ENCODE peak calls at places on chromosomes 4 and X, in six cellular contexts. One of them, this sample, is unnamed.

GRCh38 chr4:176792348-176793059 is at the start of gene VEGFC:
- DNase-seq in lower lobe of right lung: peak
- DNase-seq in mammary epithelial cell: peak
- DNase-seq in heart right ventricle: peak
- DNase-seq in SK-N-SH: peak
- DNase-seq in GM12865: peak
- DNase-seq in this sample: peak

GRCh38 chr4:168449740-168450442 is 30.4 kb downstream of the DDX60L start:
- DNase-seq in mammary epithelial cell: peak
- DNase-seq in SK-N-SH: no peak
- DNase-seq in heart right ventricle: no peak
- DNase-seq in lower lobe of right lung: no peak
- DNase-seq in GM12865: no peak
- DNase-seq in this sample: peak

GRCh38 chr4:174835536-174835935 is 6.5 kb upstream of the GLRA3 start:
- DNase-seq in heart right ventricle: no peak
- DNase-seq in SK-N-SH: no peak
- DNase-seq in mammary epithelial cell: no peak
- DNase-seq in GM12865: no peak
- DNase-seq in lower lobe of right lung: no peak
- DNase-seq in this sample: no peak

GRCh38 chr4:3492741-3493719 is 29.9 kb downstream of the DOK7 start:
- DNase-seq in GM12865: no peak
- DNase-seq in mammary epithelial cell: no peak
- DNase-seq in lower lobe of right lung: no peak
- DNase-seq in heart right ventricle: no peak
- DNase-seq in SK-N-SH: peak
- DNase-seq in this sample: no peak

GRCh38 chr4:22962186-22962786 is 269.5 kb downstream of the GBA3 start:
- DNase-seq in SK-N-SH: no peak
- DNase-seq in lower lobe of right lung: no peak
- DNase-seq in mammary epithelial cell: peak
- DNase-seq in GM12865: peak
- DNase-seq in heart right ventricle: no peak
- DNase-seq in this sample: peak

GRCh38 chr4:165972747-165973146 is 99.7 kb downstream of the TLL1 start:
- DNase-seq in SK-N-SH: no peak
- DNase-seq in heart right ventricle: no peak
- DNase-seq in mammary epithelial cell: peak
- DNase-seq in lower lobe of right lung: no peak
- DNase-seq in GM12865: no peak
- DNase-seq in this sample: no peak

GRCh38 chr4:185396724-185397402 is at the start of gene ANKRD37:
- DNase-seq in lower lobe of right lung: peak
- DNase-seq in mammary epithelial cell: peak
- DNase-seq in heart right ventricle: peak
- DNase-seq in SK-N-SH: peak
- DNase-seq in GM12865: no peak
- DNase-seq in this sample: peak

GRCh38 chr4:113328514-113328913 is 279.1 kb downstream of the ANK2 start:
- DNase-seq in lower lobe of right lung: no peak
- DNase-seq in mammary epithelial cell: no peak
- DNase-seq in GM12865: peak
- DNase-seq in SK-N-SH: peak
- DNase-seq in heart right ventricle: no peak
- DNase-seq in this sample: no peak

GRCh38 chr4:105154576-105154975 is 7.9 kb downstream of the TET2 start:
- DNase-seq in mammary epithelial cell: no peak
- DNase-seq in SK-N-SH: no peak
- DNase-seq in GM12865: no peak
- DNase-seq in lower lobe of right lung: no peak
- DNase-seq in heart right ventricle: no peak
- DNase-seq in this sample: no peak

GRCh38 chr4:54657556-54658313 is at the start of gene KIT:
- DNase-seq in lower lobe of right lung: peak
- DNase-seq in heart right ventricle: peak
- DNase-seq in SK-N-SH: peak
- DNase-seq in GM12865: no peak
- DNase-seq in mammary epithelial cell: no peak
- DNase-seq in this sample: peak

GRCh38 chr4:65538571-65538970 is 131.7 kb downstream of the EPHA5 start:
- DNase-seq in heart right ventricle: no peak
- DNase-seq in lower lobe of right lung: no peak
- DNase-seq in GM12865: no peak
- DNase-seq in SK-N-SH: no peak
- DNase-seq in mammary epithelial cell: no peak
- DNase-seq in this sample: no peak

GRCh38 chrX:150362599-150363481 is at the start of gene MAMLD1:
- DNase-seq in heart right ventricle: peak
- DNase-seq in lower lobe of right lung: peak
- DNase-seq in GM12865: peak
- DNase-seq in mammary epithelial cell: peak
- DNase-seq in SK-N-SH: peak
- DNase-seq in this sample: peak

GRCh38 chr4:184375027-184375426 is 99.3 kb downstream of the IRF2 start:
- DNase-seq in mammary epithelial cell: peak
- DNase-seq in lower lobe of right lung: no peak
- DNase-seq in heart right ventricle: no peak
- DNase-seq in SK-N-SH: no peak
- DNase-seq in GM12865: no peak
- DNase-seq in this sample: no peak

GRCh38 chrX:15314472-15314871 is 968 bp downstream of the ASB11 start:
- DNase-seq in mammary epithelial cell: no peak
- DNase-seq in heart right ventricle: no peak
- DNase-seq in SK-N-SH: no peak
- DNase-seq in GM12865: no peak
- DNase-seq in lower lobe of right lung: no peak
- DNase-seq in this sample: no peak

GRCh38 chr4:54541426-54542118 is 116.2 kb upstream of the KIT start:
- DNase-seq in GM12865: no peak
- DNase-seq in heart right ventricle: no peak
- DNase-seq in mammary epithelial cell: no peak
- DNase-seq in lower lobe of right lung: no peak
- DNase-seq in SK-N-SH: no peak
- DNase-seq in this sample: peak

GRCh38 chrX:135389717-135390116 is 32.0 kb upstream of the SMIM10L2A start:
- DNase-seq in lower lobe of right lung: no peak
- DNase-seq in mammary epithelial cell: peak
- DNase-seq in GM12865: no peak
- DNase-seq in SK-N-SH: no peak
- DNase-seq in heart right ventricle: no peak
- DNase-seq in this sample: no peak

GRCh38 chr4:153248641-153249198 is 44.5 kb downstream of the TRIM2 start:
- DNase-seq in GM12865: peak
- DNase-seq in heart right ventricle: no peak
- DNase-seq in mammary epithelial cell: no peak
- DNase-seq in lower lobe of right lung: no peak
- DNase-seq in SK-N-SH: peak
- DNase-seq in this sample: no peak

GRCh38 chrX:126552313-126553022 is at the start of gene DCAF12L1:
- DNase-seq in mammary epithelial cell: no peak
- DNase-seq in SK-N-SH: no peak
- DNase-seq in GM12865: no peak
- DNase-seq in heart right ventricle: no peak
- DNase-seq in lower lobe of right lung: no peak
- DNase-seq in this sample: no peak

GRCh38 chr4:110681381-110681780 is 58.5 kb upstream of the PITX2 start:
- DNase-seq in SK-N-SH: no peak
- DNase-seq in GM12865: no peak
- DNase-seq in lower lobe of right lung: no peak
- DNase-seq in heart right ventricle: no peak
- DNase-seq in mammary epithelial cell: no peak
- DNase-seq in this sample: peak

GRCh38 chrX:99703467-99703866 is 706.6 kb downstream of the PCDH19 start:
- DNase-seq in GM12865: no peak
- DNase-seq in mammary epithelial cell: no peak
- DNase-seq in SK-N-SH: no peak
- DNase-seq in lower lobe of right lung: no peak
- DNase-seq in heart right ventricle: no peak
- DNase-seq in this sample: no peak

DNA sequence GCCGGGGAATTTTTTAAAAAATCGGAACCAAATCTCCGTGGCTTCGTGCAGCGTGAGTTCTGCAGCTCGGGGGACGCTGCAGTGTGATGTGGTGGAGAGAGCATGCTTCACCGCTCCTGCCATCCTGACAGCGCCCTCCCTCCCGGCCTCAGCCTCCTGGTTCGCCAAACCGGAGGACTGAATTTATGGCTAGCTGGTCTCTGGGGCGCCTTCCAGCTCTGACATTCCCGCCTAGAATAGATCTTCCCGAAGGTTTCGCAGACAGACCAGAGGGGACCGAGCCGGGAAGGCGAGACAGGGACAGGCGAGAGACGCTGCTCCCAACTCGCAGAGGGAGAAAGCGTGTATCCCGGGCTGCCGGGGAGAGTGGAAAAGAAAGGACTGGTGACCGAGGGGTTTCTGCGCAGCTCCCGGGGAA is 25.9 kb downstream of the HOPX start:
- DNase-seq in GM12865: no peak
- DNase-seq in mammary epithelial cell: no peak
- DNase-seq in heart right ventricle: peak
- DNase-seq in lower lobe of right lung: no peak
- DNase-seq in SK-N-SH: peak
- DNase-seq in this sample: no peak
- H3K4me3 ChIP-seq in GM12865: no peak
- H3K4me3 ChIP-seq in mammary epithelial cell: peak
- H3K4me3 ChIP-seq in heart right ventricle: peak
- H3K4me3 ChIP-seq in lower lobe of right lung: peak
- H3K4me3 ChIP-seq in SK-N-SH: peak
- H3K4me3 ChIP-seq in this sample: peak

DNA sequence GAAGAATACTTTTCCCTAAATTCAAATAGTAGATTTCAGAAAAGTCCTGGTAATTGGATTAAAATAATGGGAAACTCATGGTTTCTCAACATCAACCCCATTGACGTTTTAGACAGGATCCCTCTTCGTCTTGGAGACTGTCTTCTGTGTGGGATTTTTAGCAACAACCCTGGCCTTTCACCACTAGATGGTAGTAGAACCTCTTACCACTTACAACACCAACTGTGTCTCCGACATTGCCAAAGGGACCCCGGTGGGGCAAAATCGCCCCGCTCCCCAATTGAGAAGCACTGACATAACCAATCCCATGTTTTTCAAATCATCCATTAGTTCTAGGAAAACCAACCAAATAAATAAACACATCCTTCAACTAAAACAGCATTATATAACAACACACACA is 16.9 kb upstream of the ANOS1 start:
- DNase-seq in lower lobe of right lung: no peak
- DNase-seq in GM12865: peak
- DNase-seq in SK-N-SH: peak
- DNase-seq in mammary epithelial cell: peak
- DNase-seq in heart right ventricle: no peak
- DNase-seq in this sample: peak
- TF ChIP-seq CTCF in lower lobe of right lung: peak
- TF ChIP-seq CTCF in GM12865: peak
- TF ChIP-seq CTCF in SK-N-SH: peak
- TF ChIP-seq CTCF in mammary epithelial cell: peak
- TF ChIP-seq CTCF in heart right ventricle: peak
- TF ChIP-seq CTCF in this sample: peak

DNA sequence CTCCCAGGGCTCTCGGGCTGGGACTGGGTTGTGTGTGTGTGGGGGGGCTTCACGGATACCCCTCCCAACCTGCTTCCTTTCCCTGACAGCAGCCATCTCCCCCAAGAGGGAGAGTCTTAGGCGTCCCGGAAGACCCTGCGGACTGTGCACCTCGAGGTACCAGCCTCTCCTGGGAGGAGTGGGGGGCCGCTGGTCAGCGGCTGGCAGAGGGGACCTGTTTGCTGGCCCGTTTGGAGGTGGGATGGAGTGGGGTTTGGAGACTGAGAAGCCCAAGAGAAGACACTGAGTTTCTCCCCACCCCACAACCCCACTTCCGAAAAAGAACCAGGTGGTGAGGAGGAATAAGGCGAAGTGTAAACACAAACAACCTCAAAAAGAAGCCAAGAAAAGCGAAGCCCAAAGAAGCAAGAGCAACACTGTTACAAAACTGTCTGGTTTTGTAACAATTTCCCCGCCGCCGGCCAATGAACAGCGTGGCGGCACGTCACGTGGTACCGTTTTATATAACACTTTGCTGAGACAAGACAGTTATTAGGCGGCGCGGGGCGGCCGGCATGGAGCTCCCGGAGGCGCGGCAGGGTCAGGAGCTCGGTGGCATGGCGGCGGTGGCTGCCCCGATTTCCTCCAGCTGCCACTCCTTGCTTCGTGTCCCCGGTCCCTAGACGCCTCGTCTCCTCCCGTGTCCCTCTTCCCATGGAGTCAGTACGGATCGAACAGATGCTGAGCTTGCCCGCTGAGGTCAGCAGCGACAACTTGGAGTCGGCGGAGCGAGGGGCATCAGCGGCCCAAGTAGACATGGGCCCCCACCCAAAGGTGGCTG is at the start of gene LONRF3:
- DNase-seq in SK-N-SH: peak
- DNase-seq in heart right ventricle: peak
- DNase-seq in GM12865: no peak
- DNase-seq in lower lobe of right lung: peak
- DNase-seq in mammary epithelial cell: no peak
- DNase-seq in this sample: peak
- H3K4me3 ChIP-seq in SK-N-SH: no peak
- H3K4me3 ChIP-seq in heart right ventricle: peak
- H3K4me3 ChIP-seq in GM12865: no peak
- H3K4me3 ChIP-seq in lower lobe of right lung: peak
- H3K4me3 ChIP-seq in mammary epithelial cell: peak
- H3K4me3 ChIP-seq in this sample: no peak

GRCh38 chrX:133254666-133255065 is 36.5 kb upstream of the TFDP3 start:
- DNase-seq in SK-N-SH: no peak
- DNase-seq in heart right ventricle: no peak
- DNase-seq in GM12865: no peak
- DNase-seq in lower lobe of right lung: no peak
- DNase-seq in mammary epithelial cell: peak
- DNase-seq in this sample: peak

GRCh38 chrX:133246921-133247320 is 28.8 kb upstream of the TFDP3 start:
- DNase-seq in lower lobe of right lung: no peak
- DNase-seq in heart right ventricle: no peak
- DNase-seq in mammary epithelial cell: no peak
- DNase-seq in GM12865: no peak
- DNase-seq in SK-N-SH: no peak
- DNase-seq in this sample: no peak

GRCh38 chrX:133248177-133248576 is 30.0 kb upstream of the TFDP3 start:
- DNase-seq in SK-N-SH: no peak
- DNase-seq in GM12865: no peak
- DNase-seq in lower lobe of right lung: no peak
- DNase-seq in mammary epithelial cell: no peak
- DNase-seq in heart right ventricle: no peak
- DNase-seq in this sample: no peak

GRCh38 chrX:133250184-133251080 is 32.3 kb upstream of the TFDP3 start:
- DNase-seq in lower lobe of right lung: no peak
- DNase-seq in mammary epithelial cell: no peak
- DNase-seq in SK-N-SH: no peak
- DNase-seq in GM12865: no peak
- DNase-seq in heart right ventricle: no peak
- DNase-seq in this sample: no peak

DNA sequence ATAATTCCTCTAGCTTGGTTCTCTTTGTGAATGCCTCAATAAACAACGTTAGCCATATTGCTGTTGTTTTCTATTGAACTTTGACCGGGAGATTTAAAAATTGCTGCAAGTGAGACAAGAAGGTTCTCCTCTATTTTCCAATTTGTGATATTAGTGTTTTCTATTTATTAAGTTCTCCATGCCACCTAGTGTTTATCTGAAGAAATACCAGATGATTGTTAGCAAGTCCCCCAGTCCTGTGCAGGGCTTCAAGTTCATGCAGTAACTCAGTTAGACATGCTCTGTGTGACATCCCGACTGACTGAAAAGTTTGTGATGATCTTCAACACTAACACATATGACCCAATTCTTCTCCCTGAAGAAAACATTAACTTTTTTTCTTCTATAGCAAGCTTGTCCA is 31.5 kb upstream of the TFDP3 start:
- DNase-seq in GM12865: no peak
- DNase-seq in lower lobe of right lung: no peak
- DNase-seq in SK-N-SH: peak
- DNase-seq in heart right ventricle: no peak
- DNase-seq in mammary epithelial cell: no peak
- DNase-seq in this sample: peak
- TF ChIP-seq CTCF in GM12865: no peak
- TF ChIP-seq CTCF in lower lobe of right lung: no peak
- TF ChIP-seq CTCF in SK-N-SH: no peak
- TF ChIP-seq CTCF in heart right ventricle: peak
- TF ChIP-seq CTCF in mammary epithelial cell: peak
- TF ChIP-seq CTCF in this sample: no peak

This sample was measured in AG10803.